ENCODE peak calls at places on chromosomes 4 and X, in ten cellular contexts. I, N, O, J, Y, B, M, C, W and P are unnamed samples.

GRCh38 chr4:118367872-118368271 is 15.1 kb upstream of the PRSS12 start:
- DNase-seq in I (no peak), N (no peak), O (no peak), J (no peak), Y (no peak), B (peak), M (no peak), C (no peak), W (no peak), P (no peak)

GRCh38 chr4:141134051-141134450 is 782 bp upstream of the RNF150 start:
- DNase-seq in I (peak), N (no peak), O (no peak), J (no peak), Y (peak), B (no peak), M (no peak), C (no peak), W (peak), P (no peak)

GRCh38 chrX:123339201-123339905 is 155.3 kb downstream of the GRIA3 start:
- DNase-seq in I (no peak), N (no peak), O (no peak), J (peak), Y (peak), B (no peak), M (no peak), C (no peak), W (no peak), P (no peak)

GRCh38 chrX:69109706-69110635 is 55.3 kb downstream of the PJA1 start:
- DNase-seq in I (peak), N (no peak), O (no peak), J (peak), Y (peak), B (no peak), M (no peak), C (no peak), W (peak), P (peak)

GRCh38 chr4:169985881-169986280 is 40.3 kb downstream of the MFAP3L start:
- DNase-seq in I (no peak), N (no peak), O (no peak), J (no peak), Y (no peak), B (no peak), M (no peak), C (no peak), W (no peak), P (no peak)

GRCh38 chr4:17561195-17561909 is 15.6 kb upstream of the LAP3 start:
- DNase-seq in I (no peak), N (no peak), O (no peak), J (peak), Y (peak), B (no peak), M (no peak), C (no peak), W (peak), P (no peak)

GRCh38 chrX:101417981-101418841 is 10.2 kb downstream of the HNRNPH2 start:
- DNase-seq in I (no peak), N (no peak), O (peak), J (no peak), Y (peak), B (no peak), M (no peak), C (no peak), W (peak), P (no peak)

GRCh38 chr4:104494822-104495559 is at the start of gene CXXC4:
- DNase-seq in I (peak), N (no peak), O (peak), J (no peak), Y (peak), B (peak), M (no peak), C (peak), W (peak), P (peak)

GRCh38 chr4:73259552-73260140 is 1.0 kb upstream of the ANKRD17 start:
- DNase-seq in I (no peak), N (no peak), O (no peak), J (peak), Y (peak), B (no peak), M (no peak), C (no peak), W (peak), P (no peak)

GRCh38 chr4:185573651-185574199 is 38.4 kb upstream of the PDLIM3 start:
- DNase-seq in I (peak), N (no peak), O (peak), J (peak), Y (peak), B (no peak), M (no peak), C (peak), W (peak), P (peak)